ENCODE peak calls at places on chromosomes 13 and 19, in eight cellular contexts. Y, E, F, C, A, V, G and K are unnamed samples.

GRCh38 chr19:9878511-9879196 is 43.5 kb downstream of the PIN1 start:
- DNase-seq in Y (no peak), E (no peak), F (no peak), C (no peak), A (no peak), V (no peak), G (no peak), K (no peak)

GRCh38 chr13:50393641-50394040 is 378.4 kb downstream of the KCNRG start:
- DNase-seq in Y (no peak), E (no peak), F (peak; percentile 43), C (no peak), A (no peak), V (no peak), G (no peak), K (no peak)

GRCh38 chr13:30165791-30166190 is 141.6 kb downstream of the KATNAL1 start:
- DNase-seq in Y (no peak), E (no peak), F (peak; percentile 21), C (no peak), A (no peak), V (no peak), G (no peak), K (no peak)

GRCh38 chr19:48913114-48913513 is 13.0 kb downstream of the NUCB1 start:
- DNase-seq in Y (no peak), E (no peak), F (peak; percentile 70), C (no peak), A (no peak), V (no peak), G (no peak), K (no peak)

GRCh38 chr13:45138282-45138681 is 18.0 kb downstream of the GTF2F2 start:
- DNase-seq in Y (no peak), E (no peak), F (no peak), C (no peak), A (no peak), V (no peak), G (no peak), K (no peak)

GRCh38 chr19:3440082-3440481 is 40.2 kb downstream of the SMIM24 start:
- DNase-seq in Y (no peak), E (no peak), F (peak; percentile 91), C (peak; percentile 57), A (no peak), V (no peak), G (no peak), K (no peak)

GRCh38 chr13:73341748-73342147 is 282.9 kb downstream of the KLF5 start:
- DNase-seq in Y (no peak), E (peak; percentile 12), F (peak; percentile 41), C (no peak), A (no peak), V (no peak), G (no peak), K (no peak)

GRCh38 chr19:10868872-10869547 is 2.3 kb upstream of the CARM1 start:
- DNase-seq in Y (no peak), E (no peak), F (no peak), C (no peak), A (no peak), V (no peak), G (no peak), K (no peak)

GRCh38 chr13:25692156-25692555 is 320.4 kb downstream of the ATP8A2 start:
- DNase-seq in Y (no peak), E (no peak), F (peak; percentile 26), C (no peak), A (no peak), V (no peak), G (no peak), K (no peak)

GRCh38 chr13:52749446-52749845 is 9.8 kb upstream of the CNMD start:
- DNase-seq in Y (no peak), E (no peak), F (no peak), C (no peak), A (no peak), V (no peak), G (no peak), K (no peak)

GRCh38 chr13:110342474-110342873 is 35.4 kb downstream of the COL4A2 start:
- DNase-seq in Y (no peak), E (no peak), F (no peak), C (no peak), A (no peak), V (no peak), G (no peak), K (no peak)

GRCh38 chr13:36297600-36298338 is at the start of gene CCDC169:
- DNase-seq in Y (peak; percentile 73), E (peak; percentile 85), F (peak; percentile 96), C (peak; percentile 77), A (no peak), V (peak; percentile 83), G (peak; percentile 83), K (peak; percentile 85)

GRCh38 chr13:37295046-37295445 is 189.6 kb upstream of the CSNK1A1L start:
- DNase-seq in Y (no peak), E (no peak), F (no peak), C (peak; percentile 70), A (no peak), V (no peak), G (no peak), K (no peak)

GRCh38 chr13:44790289-44790688 is 199.0 kb downstream of the NUFIP1 start:
- DNase-seq in Y (no peak), E (no peak), F (peak; percentile 18), C (peak; percentile 48), A (no peak), V (no peak), G (peak; percentile 13), K (no peak)

GRCh38 chr13:111915104-111915551 is 151.8 kb upstream of the SOX1 start:
- DNase-seq in Y (no peak), E (no peak), F (no peak), C (no peak), A (no peak), V (no peak), G (no peak), K (no peak)

GRCh38 chr19:17448190-17448967 is at the start of gene TMEM221:
- DNase-seq in Y (peak; percentile 55), E (no peak), F (peak; percentile 80), C (peak; percentile 47), A (no peak), V (no peak), G (no peak), K (no peak)

GRCh38 chr13:84870190-84870589 is 929.0 kb downstream of the SLITRK6 start:
- DNase-seq in Y (no peak), E (no peak), F (peak; percentile 42), C (no peak), A (no peak), V (no peak), G (no peak), K (no peak)

GRCh38 chr19:6076675-6077463 is 33.4 kb downstream of the RFX2 start:
- DNase-seq in Y (peak; percentile 72), E (no peak), F (no peak), C (no peak), A (no peak), V (no peak), G (no peak), K (peak; percentile 84)
- TF ChIP-seq POLR2AphosphoS5 in Y (peak; percentile 47), E (no peak), F (no peak), C (no peak), A (no peak), V (no peak), G (no peak), K (peak; percentile 15)

GRCh38 chr19:54660967-54661366 is 1.8 kb upstream of the LILRB4 start:
- DNase-seq in Y (peak; percentile 35), E (no peak), F (no peak), C (no peak), A (no peak), V (no peak), G (no peak), K (no peak)
- H3K4me3 ChIP-seq in Y (no peak overlapping the region), E (no peak overlapping the region), F (no peak overlapping the region), C (no peak overlapping the region), A (no peak overlapping the region), V (no peak overlapping the region), G (no peak overlapping the region), K (no peak overlapping the region)

DNA sequence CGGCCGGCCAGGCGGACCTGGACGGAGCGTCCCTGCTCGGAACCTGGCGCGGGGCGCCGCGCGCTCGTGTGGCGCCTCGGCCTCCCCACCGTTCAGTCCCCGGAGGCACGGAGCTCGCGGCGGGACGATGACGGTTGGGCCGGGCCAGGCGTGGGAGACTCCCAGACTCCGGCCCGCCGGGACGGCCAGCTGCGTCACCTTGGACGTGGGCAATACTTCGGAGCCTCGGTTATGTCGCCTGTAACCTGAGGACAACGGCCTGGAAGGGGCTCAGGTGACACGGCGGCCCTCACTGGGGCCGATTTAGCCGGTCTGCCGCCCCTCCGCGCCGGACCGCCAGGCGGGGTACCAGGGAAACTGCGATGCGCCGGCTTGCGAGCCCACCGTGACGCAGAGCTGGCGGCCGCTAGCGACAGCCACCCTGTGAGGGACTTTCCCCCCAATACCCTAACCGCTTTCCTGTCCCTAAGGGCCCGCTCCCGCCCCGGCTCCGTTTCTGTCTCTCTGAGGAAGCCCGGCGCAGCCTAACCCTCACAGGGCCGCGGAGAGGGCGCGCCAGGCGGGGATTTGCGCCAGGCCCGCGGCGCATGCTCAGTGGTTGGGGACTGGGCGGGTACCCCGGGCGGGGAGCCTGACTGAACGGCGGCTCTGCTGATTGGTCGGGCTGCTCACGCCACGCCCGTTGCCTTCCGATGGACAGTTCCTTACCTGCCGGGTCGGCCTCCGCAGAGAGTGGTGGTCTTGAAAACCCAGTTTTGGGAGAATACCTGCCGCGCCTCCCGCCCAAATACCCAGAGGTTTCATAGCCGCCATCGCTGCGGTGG is 109.5 kb upstream of the DOCK9 start:
- DNase-seq in Y (no peak), E (peak; percentile 88), F (peak; percentile 98), C (peak; percentile 93), A (peak; percentile 30), V (peak; percentile 91), G (peak; percentile 80), K (peak; percentile 94)
- TF ChIP-seq POLR2AphosphoS5 in Y (no peak), E (peak; percentile 28), F (peak; percentile 89), C (peak; percentile 73), A (peak; percentile 53), V (peak; percentile 93), G (no peak), K (no peak)

GRCh38 chr13:98175823-98176222 is 1.2 kb downstream of the RNF113B start:
- DNase-seq in Y (no peak), E (no peak), F (no peak), C (no peak), A (no peak), V (no peak), G (no peak), K (no peak)

GRCh38 chr13:98173431-98173921 is 3.6 kb downstream of the RNF113B start:
- DNase-seq in Y (no peak), E (peak; percentile 61), F (peak; percentile 71), C (no peak), A (no peak), V (peak; percentile 29), G (no peak), K (no peak)

GRCh38 chr13:98176777-98177608 is at the start of gene RNF113B:
- DNase-seq in Y (no peak), E (no peak), F (no peak), C (no peak), A (no peak), V (no peak), G (no peak), K (no peak)

GRCh38 chr13:98174321-98174720 is 2.7 kb downstream of the RNF113B start:
- DNase-seq in Y (no peak), E (no peak), F (no peak), C (no peak), A (no peak), V (no peak), G (no peak), K (no peak)

DNA sequence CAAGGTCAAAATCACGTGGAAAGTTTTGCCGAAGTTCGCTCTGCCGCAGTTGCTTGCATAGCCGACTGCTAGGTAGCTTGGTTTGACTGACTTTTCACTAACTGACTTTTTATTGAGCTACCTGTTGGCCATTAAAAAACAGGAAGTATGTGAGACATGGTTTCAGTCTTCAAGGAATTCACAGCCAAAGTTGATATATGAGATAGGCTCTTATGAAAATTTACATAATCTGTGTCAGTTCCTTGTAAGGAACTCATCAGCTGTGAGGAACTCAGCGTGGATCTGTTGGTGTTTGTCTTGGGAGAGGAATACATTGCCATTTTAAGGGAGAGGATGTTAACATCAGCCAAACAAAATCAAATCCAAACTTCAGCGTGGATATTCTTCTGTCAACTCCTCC is 2.1 kb downstream of the RNF113B start:
- DNase-seq in Y (no peak), E (no peak), F (no peak), C (no peak), A (no peak), V (no peak), G (no peak), K (no peak)
- H3K4me3 ChIP-seq in Y (no peak overlapping the region), E (no peak overlapping the region), F (no peak overlapping the region), C (no peak overlapping the region), A (no peak overlapping the region), V (no peak overlapping the region), G (no peak overlapping the region), K (no peak overlapping the region)